ENCODE peak calls at places on chromosome 11, in four cellular contexts. C is testis, B is astrocyte of the spinal cord, S is adrenal gland. E is an unnamed sample.

GRCh38 chr11:27459191-27459590 is 13.4 kb downstream of the LGR4 start:
- DNase-seq in C (no peak), B (no peak), S (no peak), E (no peak)

GRCh38 chr11:109865558-109866186 is 227.5 kb upstream of the ZC3H12C start:
- DNase-seq in C (peak), B (no peak), S (peak), E (no peak)

GRCh38 chr11:78072455-78072854 is 7.2 kb downstream of the NDUFC2 start:
- DNase-seq in C (no peak), B (no peak), S (no peak), E (no peak)

GRCh38 chr11:10394229-10395100 is 60.6 kb upstream of the AMPD3 start:
- DNase-seq in C (peak), B (no peak), S (no peak), E (no peak)

GRCh38 chr11:128741511-128741910 is 47.6 kb downstream of the FLI1 start:
- DNase-seq in C (no peak), B (no peak), S (no peak), E (no peak)

GRCh38 chr11:20157768-20158167 is 2.5 kb downstream of the DBX1 start:
- DNase-seq in C (no peak), B (no peak), S (no peak), E (no peak)

GRCh38 chr11:78818201-78818600 is 243.5 kb upstream of the NARS2 start:
- DNase-seq in C (no peak), B (no peak), S (no peak), E (no peak)

GRCh38 chr11:44626645-44627044 is 61.2 kb downstream of the CD82 start:
- DNase-seq in C (peak), B (no peak), S (peak), E (no peak)

GRCh38 chr11:70497536-70498075 is 99.3 kb downstream of the CTTN start:
- DNase-seq in C (no peak), B (no peak), S (no peak), E (no peak)

GRCh38 chr11:120139316-120140069 is 1.6 kb upstream of the TRIM29 start:
- DNase-seq in C (no peak), B (no peak), S (peak), E (no peak)

GRCh38 chr11:95084509-95084908 is 5.1 kb upstream of the ENDOD1 start:
- DNase-seq in C (no peak), B (no peak), S (no peak), E (no peak)

GRCh38 chr11:117332843-117333242 is 5.2 kb downstream of the CEP164 start:
- DNase-seq in C (no peak), B (no peak), S (no peak), E (no peak)

GRCh38 chr11:12418019-12418611 is 40.7 kb downstream of the PARVA start:
- DNase-seq in C (no peak), B (no peak), S (no peak), E (peak)

GRCh38 chr11:114929351-114929750 is 251.0 kb downstream of the NXPE2 start:
- DNase-seq in C (no peak), B (no peak), S (no peak), E (no peak)

GRCh38 chr11:118618115-118618990 is 10.9 kb downstream of the PHLDB1 start:
- DNase-seq in C (peak), B (peak), S (peak), E (peak)

GRCh38 chr11:126989942-126990715 is 10.4 kb downstream of the KIRREL3 start:
- DNase-seq in C (peak), B (peak), S (peak), E (no peak)

GRCh38 chr11:504053-504993 is 2.7 kb downstream of the RNH1 start:
- DNase-seq in C (peak), B (peak), S (peak), E (no peak)

GRCh38 chr11:67379061-67380058 is 6.0 kb upstream of the CLCF1 start:
- DNase-seq in C (no peak), B (no peak), S (no peak), E (no peak)

GRCh38 chr11:134026655-134027343 is 42.1 kb upstream of the JAM3 start:
- DNase-seq in C (no peak), B (no peak), S (no peak), E (no peak)

GRCh38 chr11:27545035-27545434 is 38.5 kb upstream of the LIN7C start:
- DNase-seq in C (no peak), B (no peak), S (no peak), E (no peak)

GRCh38 chr11:76701701-76702100 is 31.2 kb upstream of the LRRC32 start:
- DNase-seq in C (no peak), B (peak), S (peak), E (no peak)

GRCh38 chr11:45852018-45852711 is 4.9 kb downstream of the CRY2 start:
- DNase-seq in C (no peak), B (no peak), S (no peak), E (no peak)

GRCh38 chr11:77136074-77136473 is 8.0 kb downstream of the MYO7A start:
- DNase-seq in C (no peak), B (peak), S (no peak), E (no peak)

GRCh38 chr11:45900916-45901617 is 6.0 kb downstream of the FREY1 start:
- DNase-seq in C (peak), B (no peak), S (peak), E (no peak)

GRCh38 chr11:33891714-33892327 is at the start of gene LMO2:
- DNase-seq in C (no peak), B (no peak), S (no peak), E (no peak)
- H3K4me3 ChIP-seq in C (no peak), B (no peak), S (no peak), E (no peak)

GRCh38 chr11:130945945-130946344 is 29.7 kb upstream of the SNX19 start:
- DNase-seq in C (peak), B (peak), S (peak), E (peak)

GRCh38 chr11:130937051-130937450 is 20.8 kb upstream of the SNX19 start:
- DNase-seq in C (no peak), B (no peak), S (no peak), E (peak)

GRCh38 chr11:130940706-130941105 is 24.4 kb upstream of the SNX19 start:
- DNase-seq in C (no peak), B (no peak), S (no peak), E (no peak)
- H3K4me3 ChIP-seq in C (no peak), B (no peak), S (no peak), E (no peak)

DNA sequence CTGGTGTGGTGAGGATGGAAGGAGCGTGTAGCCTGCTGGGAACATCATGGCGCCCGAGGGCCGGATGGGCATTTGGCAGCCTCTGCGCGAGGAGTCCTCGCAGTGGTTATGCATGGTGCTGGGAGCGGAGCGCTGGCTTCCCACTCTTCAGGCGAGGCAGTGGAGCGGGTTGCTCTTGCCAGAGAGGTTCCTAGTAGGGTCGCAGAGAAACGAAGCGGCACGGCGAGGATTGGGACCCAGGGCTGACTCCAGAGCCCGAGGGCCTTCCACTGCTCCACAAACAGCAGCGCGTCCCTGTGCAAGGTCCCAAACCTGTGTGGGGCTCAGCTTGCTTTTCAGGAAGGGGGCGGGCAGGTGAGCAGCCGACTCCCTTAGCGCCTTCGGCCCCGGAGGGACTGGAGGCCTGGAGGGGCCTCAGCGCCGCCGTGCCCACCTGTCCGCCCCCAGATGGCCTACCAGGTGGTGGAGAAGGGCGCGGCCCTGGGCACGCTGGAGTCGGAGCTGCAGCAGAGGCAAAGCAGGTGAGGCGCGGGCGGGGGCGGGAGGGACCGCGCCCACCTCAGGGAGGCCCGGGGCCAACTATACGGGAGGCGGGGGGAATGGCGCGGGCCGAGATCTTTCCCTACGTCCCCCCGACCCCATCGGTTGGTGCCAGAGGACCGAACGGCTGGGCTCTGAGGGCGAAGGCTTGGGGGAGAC is 7.2 kb downstream of the ATG16L2 start:
- DNase-seq in C (no peak), B (no peak), S (no peak), E (no peak)
- H3K4me3 ChIP-seq in C (peak), B (peak), S (peak), E (peak)

GRCh38 chr11:47377571-47378010 is 756 bp downstream of the SPI1 start:
- DNase-seq in C (no peak), B (no peak), S (no peak), E (no peak)

GRCh38 chr11:47375020-47375419 is 3.3 kb downstream of the SPI1 start:
- DNase-seq in C (no peak), B (no peak), S (no peak), E (no peak)

GRCh38 chr11:47376543-47377371 is 1.6 kb downstream of the SPI1 start:
- DNase-seq in C (no peak), B (no peak), S (no peak), E (no peak)

GRCh38 chr11:47375546-47376085 is 2.7 kb downstream of the SPI1 start:
- DNase-seq in C (no peak), B (no peak), S (no peak), E (no peak)

GRCh38 chr11:47376183-47376542 is 2.2 kb downstream of the SPI1 start:
- DNase-seq in C (no peak), B (no peak), S (no peak), E (no peak)
- H3K4me3 ChIP-seq in C (no peak), B (no peak), S (no peak), E (no peak)

GRCh38 chr11:18790820-18791174 is 801 bp downstream of the PTPN5 start:
- DNase-seq in C (no peak), B (no peak), S (no peak), E (no peak)
- H3K4me3 ChIP-seq in C (peak), B (no peak), S (no peak), E (no peak)

GRCh38 chr11:64888761-64889511 is 10.5 kb upstream of the EHD1 start:
- DNase-seq in C (no peak), B (no peak), S (no peak), E (no peak)

GRCh38 chr11:64885367-64886286 is 7.2 kb upstream of the EHD1 start:
- DNase-seq in C (no peak), B (peak), S (no peak), E (peak)

GRCh38 chr11:64887757-64888405 is 9.5 kb upstream of the EHD1 start:
- DNase-seq in C (peak), B (peak), S (peak), E (no peak)

GRCh38 chr11:64888406-64888757 is 10.0 kb upstream of the EHD1 start:
- DNase-seq in C (no peak), B (no peak), S (no peak), E (no peak)

GRCh38 chr11:64887234-64887756 is 8.9 kb upstream of the EHD1 start:
- DNase-seq in C (no peak), B (no peak), S (no peak), E (no peak)
- H3K4me3 ChIP-seq in C (no peak), B (no peak), S (no peak), E (no peak)

GRCh38 chr11:57460756-57461749 is 725 bp downstream of the RTN4RL2 start:
- DNase-seq in C (no peak), B (no peak), S (no peak), E (no peak)
- H3K4me3 ChIP-seq in C (peak), B (peak), S (peak), E (peak)

DNA sequence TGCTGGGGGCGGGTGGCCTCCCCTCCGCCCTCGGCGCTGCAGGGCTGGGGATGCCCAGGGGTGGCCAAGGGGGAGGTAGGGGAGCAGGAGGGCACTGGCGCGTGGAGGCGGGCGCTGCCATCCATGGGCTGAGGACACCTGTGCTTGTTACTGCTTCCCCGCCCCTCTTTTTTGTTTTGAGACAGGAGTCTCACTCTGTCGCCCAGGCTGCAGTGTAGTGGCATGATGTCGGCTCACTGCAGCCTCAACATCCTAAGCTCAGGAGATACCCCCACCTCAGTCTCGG is 683 bp upstream of the FADS3 start:
- DNase-seq in C (no peak), B (no peak), S (no peak), E (no peak)
- H3K4me3 ChIP-seq in C (peak), B (peak), S (no peak), E (peak)